ENCODE peak calls at places on chromosomes 7 and 10, in eight cellular contexts. I is keratinocyte, U is fibroblast of lung, Z is endodermal cell, E is MM.1S, L is K562, Y is H9, O is astrocyte. V is an unnamed sample.

GRCh38 chr10:62224606-62225005 is 44.0 kb downstream of the RTKN2 start:
- DNase-seq in E (no peak), Y (no peak), U (peak; percentile 92), Z (peak; percentile 58), L (no peak), O (peak; percentile 87), I (no peak), V (no peak)

GRCh38 chr7:115941703-115942268 is 88.8 kb downstream of the TFEC start:
- DNase-seq in E (no peak), L (no peak), I (no peak), O (peak; percentile 44), Y (no peak), Z (no peak), U (peak; percentile 57), V (no peak)

GRCh38 chr10:87651801-87652200 is 7.9 kb upstream of the PAPSS2 start:
- DNase-seq in I (no peak), Y (peak; percentile 41), Z (peak; percentile 60), L (no peak), O (no peak), U (no peak), E (no peak), V (no peak)

GRCh38 chr7:133051066-133051465 is 30.8 kb downstream of the CHCHD3 start:
- DNase-seq in U (peak; percentile 38), O (peak; percentile 13), Z (no peak), Y (no peak), I (no peak), L (peak; percentile 81), E (peak; percentile 18), V (peak; percentile 54)

GRCh38 chr10:122207596-122207995 is 63.5 kb upstream of the BTBD16 start:
- DNase-seq in Z (no peak), O (no peak), Y (no peak), E (no peak), I (no peak), L (no peak), U (no peak), V (no peak)

GRCh38 chr10:96740141-96740540 is 19.8 kb upstream of the PIK3AP1 start:
- DNase-seq in Z (no peak), I (no peak), Y (no peak), O (no peak), E (no peak), U (no peak), L (no peak), V (no peak)

GRCh38 chr10:114337510-114338462 is 66.5 kb downstream of the AFAP1L2 start:
- DNase-seq in Y (peak; percentile 81), U (peak; percentile 66), L (no peak), Z (peak; percentile 90), E (no peak), O (peak; percentile 53), I (peak; percentile 71), V (no peak)

GRCh38 chr7:231858-232246 is 39.5 kb downstream of the FAM20C start:
- DNase-seq in L (no peak), Z (no peak), U (no peak), Y (no peak), O (no peak), E (no peak), I (no peak), V (no peak)

GRCh38 chr7:153402721-153403541 is 643.4 kb downstream of the ACTR3B start:
- DNase-seq in Z (no peak), U (no peak), O (no peak), L (no peak), Y (no peak), I (no peak), E (no peak), V (no peak)

DNA sequence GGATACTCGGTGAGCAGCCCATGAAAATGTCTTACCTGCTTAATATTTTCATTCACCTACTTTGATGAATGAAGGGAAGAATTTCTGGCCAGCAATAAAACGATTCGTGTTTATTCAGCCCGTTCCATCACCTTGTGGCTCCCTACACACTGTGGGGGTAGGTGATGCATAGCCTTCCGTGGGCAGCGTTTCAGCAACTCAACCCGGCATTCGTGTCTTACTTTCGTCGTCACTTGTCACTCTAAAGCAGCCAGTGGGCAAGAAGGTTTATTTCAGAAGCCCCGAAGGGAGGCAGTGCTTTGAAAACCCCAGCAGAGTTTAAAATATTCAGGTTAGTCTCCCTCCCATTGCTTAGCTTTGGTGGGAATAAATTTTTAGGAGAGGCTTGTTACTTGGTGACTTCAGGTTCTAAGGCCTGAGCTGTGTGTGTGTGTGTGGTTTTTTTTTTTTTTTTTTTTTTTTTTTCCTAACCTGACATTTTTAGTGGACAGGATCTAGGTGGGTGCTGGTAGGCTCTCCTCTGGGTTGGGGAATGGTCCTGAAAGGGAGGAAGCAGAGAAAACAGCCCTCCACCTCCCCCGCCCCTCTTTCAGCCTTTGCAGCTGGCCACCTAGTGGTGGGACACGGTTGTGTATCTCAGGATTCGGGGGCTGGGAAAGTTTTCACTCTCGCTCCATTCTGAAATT is 1.8 kb downstream of the GRK5 start:
- DNase-seq in O (peak; percentile 39), I (no peak), Y (peak; percentile 73), U (peak; percentile 52), E (no peak), Z (peak; percentile 88), L (peak; percentile 64), V (peak; percentile 75)
- H3K9ac ChIP-seq in O (peak overlapping the region; percentile 83), I (peak overlapping the region; percentile 70), Y (no peak overlapping the region), U (peak overlapping the region; percentile 92), E (no peak overlapping the region), Z (no peak overlapping the region), L (no peak overlapping the region), V (peak overlapping the region; percentile 78)

GRCh38 chr10:73166972-73167371 is 836 bp downstream of the ECD start:
- DNase-seq in Y (no peak), Z (no peak), I (no peak), O (no peak), E (no peak), L (no peak), U (no peak), V (no peak)

GRCh38 chr10:73163096-73163495 is 4.7 kb downstream of the ECD start:
- DNase-seq in Y (no peak), O (no peak), L (no peak), I (no peak), Z (no peak), U (no peak), E (no peak), V (no peak)

GRCh38 chr10:73169320-73169719 is 1.4 kb downstream of the FAM149B1 start:
- DNase-seq in L (no peak), O (no peak), Y (no peak), U (no peak), Z (no peak), I (no peak), E (no peak), V (no peak)

GRCh38 chr10:73168486-73168844 is 546 bp downstream of the FAM149B1 start:
- DNase-seq in O (no peak), Y (no peak), L (no peak), I (no peak), Z (no peak), U (no peak), E (peak; percentile 14), V (peak; percentile 57)

DNA sequence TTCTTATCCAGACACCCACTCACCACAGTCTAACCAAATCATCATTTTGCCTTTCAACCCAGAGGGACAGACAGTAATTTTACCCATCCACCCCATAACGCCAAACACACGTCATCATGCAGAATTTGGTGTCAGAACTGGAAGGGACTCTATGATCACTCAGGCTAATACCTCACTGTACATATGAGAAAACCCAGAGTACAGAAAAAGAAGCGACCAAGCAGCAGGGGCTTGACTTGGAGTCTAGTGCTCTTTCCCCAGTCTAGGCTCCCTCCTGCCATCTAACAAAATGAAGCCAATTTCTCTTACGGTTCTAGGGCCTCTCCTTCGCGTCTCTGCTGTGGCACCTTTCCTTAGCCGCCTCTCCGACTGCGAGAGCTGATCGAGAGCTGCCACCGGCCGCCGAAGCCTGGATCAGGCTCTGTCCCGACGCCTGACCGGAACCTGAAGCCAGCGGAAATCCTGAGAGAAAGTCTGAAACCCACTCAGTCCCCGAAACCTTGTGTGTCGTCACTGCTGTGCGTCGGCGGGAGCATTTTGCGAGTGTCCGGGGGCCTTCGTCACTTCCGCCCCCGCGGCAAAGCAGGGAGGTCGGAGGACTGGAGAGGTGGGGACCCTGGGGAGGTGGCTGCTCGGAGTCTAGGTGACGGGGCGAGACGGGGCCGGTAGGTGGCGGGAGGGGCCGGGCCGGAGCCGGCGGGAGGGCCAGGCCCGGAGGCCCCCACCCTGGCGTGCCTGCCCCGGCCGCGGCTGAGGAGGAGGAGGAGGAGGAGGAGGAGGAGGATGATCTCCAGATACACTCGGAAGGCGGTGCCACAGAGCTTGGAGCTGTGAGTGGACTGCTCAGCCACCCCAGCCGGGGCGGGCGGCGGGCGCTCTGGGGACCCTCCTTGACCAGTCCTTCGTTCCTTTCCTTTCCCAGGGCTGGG is at the start of the genes ECD and FAM149B1:
- DNase-seq in E (peak; percentile 94), I (no peak), L (peak; percentile 99), Y (peak; percentile 96), U (peak; percentile 94), O (peak; percentile 91), Z (peak; percentile 98), V (peak; percentile 97)
- H3K9ac ChIP-seq in E (peak within 1 kb of the TSS; percentile 79), I (peak within 1 kb of the TSS; percentile 97), L (peak within 1 kb of the TSS; percentile 98), Y (peak within 1 kb of the TSS; percentile 93), U (peak within 1 kb of the TSS; percentile 86), O (peak within 1 kb of the TSS; percentile 98), Z (peak within 1 kb of the TSS; percentile 93), V (peak within 1 kb of the TSS; percentile 91)

DNA sequence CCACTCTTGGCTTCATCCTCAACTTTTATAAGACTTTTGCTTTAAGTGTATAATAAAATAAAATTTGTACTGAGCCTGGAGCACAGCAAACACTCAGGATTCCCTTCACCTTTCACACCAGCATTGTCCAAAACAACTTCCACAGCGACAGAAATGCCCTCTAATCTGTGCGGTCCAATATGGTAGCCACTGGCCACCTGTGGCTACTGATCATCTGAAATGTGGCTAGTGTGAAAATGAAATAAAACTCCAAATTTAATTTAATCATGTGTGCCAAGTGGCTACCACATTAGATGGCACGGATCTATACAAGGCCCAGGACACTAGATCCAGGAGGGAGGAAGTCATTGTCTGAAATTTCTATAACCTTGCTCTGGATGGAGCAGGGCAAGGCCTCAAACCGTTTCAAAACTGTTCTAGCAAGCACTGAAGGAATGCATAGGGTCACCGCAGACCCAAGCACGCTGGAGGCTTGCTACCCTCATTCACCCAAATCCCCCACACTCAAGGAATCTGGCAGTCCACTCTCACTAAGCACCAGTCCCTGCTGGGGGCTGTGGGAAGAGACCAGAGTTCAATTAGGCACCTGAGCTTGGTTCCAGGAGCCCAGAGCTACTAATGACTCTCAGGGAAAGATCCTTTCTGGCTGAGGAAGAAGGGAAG is 6.3 kb upstream of the MYO1G start:
- DNase-seq in Y (no peak), U (no peak), E (no peak), Z (no peak), I (no peak), L (no peak), O (peak; percentile 19), V (no peak)
- H3K9ac ChIP-seq in Y (peak overlapping the region; percentile 99), U (no peak overlapping the region), E (peak overlapping the region; percentile 84), Z (peak overlapping the region; percentile 92), I (peak overlapping the region; percentile 100), L (peak overlapping the region; percentile 100), O (peak overlapping the region; percentile 93), V (peak overlapping the region; percentile 100)

GRCh38 chr10:80451132-80451531 is 3.0 kb upstream of the TSPAN14 start:
- DNase-seq in L (no peak), I (no peak), U (no peak), Y (no peak), E (no peak), Z (no peak), O (no peak), V (no peak)

GRCh38 chr10:80453392-80453714 is 757 bp upstream of the TSPAN14 start:
- DNase-seq in I (no peak), Y (peak; percentile 41), L (no peak), U (no peak), E (no peak), Z (no peak), O (no peak), V (no peak)

GRCh38 chr10:80453715-80454525 is at the start of gene TSPAN14:
- DNase-seq in O (peak; percentile 69), Y (peak; percentile 82), U (peak; percentile 82), L (peak; percentile 88), Z (peak; percentile 92), E (peak; percentile 85), I (no peak), V (peak; percentile 79)

GRCh38 chr10:80452069-80452468 is 2.0 kb upstream of the TSPAN14 start:
- DNase-seq in L (no peak), Z (no peak), E (no peak), U (no peak), O (no peak), Y (no peak), I (no peak), V (no peak)

GRCh38 chr10:80452688-80453391 is 1.3 kb upstream of the TSPAN14 start:
- DNase-seq in Y (no peak), U (no peak), Z (no peak), L (no peak), E (no peak), I (no peak), O (no peak), V (no peak)
- H3K9ac ChIP-seq in Y (no peak overlapping the region), U (no peak overlapping the region), Z (peak overlapping the region; percentile 77), L (no peak overlapping the region), E (no peak overlapping the region), I (peak overlapping the region; percentile 76), O (peak overlapping the region; percentile 83), V (no peak overlapping the region)